ENCODE peak calls at places on chromosomes 1 and 21, in seven cellular contexts. C, F, Z, H, W, Y and A are unnamed samples.

GRCh38 chr21:30408782-30409494 is 13.1 kb downstream of the KRTAP13-1 start:
- DNase-seq in C (peak), F (peak), Z (no peak), H (peak), W (no peak), Y (peak), A (peak)

GRCh38 chr1:36553591-36554417 is 71.1 kb upstream of the CSF3R start:
- DNase-seq in C (peak), F (peak), Z (peak), H (peak), W (no peak), Y (peak), A (peak)

GRCh38 chr1:96487961-96488360 is 233.6 kb upstream of the PTBP2 start:
- DNase-seq in C (no peak), F (peak), Z (no peak), H (no peak), W (no peak), Y (no peak), A (no peak)

GRCh38 chr1:172938676-172939075 is 112.1 kb downstream of the TNFSF18 start:
- DNase-seq in C (no peak), F (no peak), Z (no peak), H (no peak), W (no peak), Y (no peak), A (no peak)

GRCh38 chr1:68120136-68120791 is 69.8 kb upstream of the DIRAS3 start:
- DNase-seq in C (peak), F (peak), Z (peak), H (peak), W (peak), Y (peak), A (peak)

GRCh38 chr1:25066253-25066652 is 136.2 kb upstream of the RUNX3 start:
- DNase-seq in C (no peak), F (no peak), Z (no peak), H (no peak), W (no peak), Y (no peak), A (no peak)

GRCh38 chr1:236535656-236536293 is 12.0 kb downstream of the LGALS8 start:
- DNase-seq in C (no peak), F (no peak), Z (no peak), H (no peak), W (no peak), Y (no peak), A (no peak)

GRCh38 chr21:45555251-45555556 is 13.0 kb upstream of the SLC19A1 start:
- DNase-seq in C (no peak), F (no peak), Z (no peak), H (no peak), W (no peak), Y (no peak), A (no peak)

GRCh38 chr21:43694437-43695079 is 24.4 kb upstream of the PDXK start:
- DNase-seq in C (no peak), F (no peak), Z (no peak), H (no peak), W (no peak), Y (no peak), A (no peak)

GRCh38 chr1:98077691-98078090 is 156.9 kb upstream of the DPYD start:
- DNase-seq in C (no peak), F (no peak), Z (no peak), H (no peak), W (no peak), Y (no peak), A (no peak)

GRCh38 chr1:25780318-25781129 is 19.5 kb upstream of the SELENON start:
- DNase-seq in C (peak), F (no peak), Z (no peak), H (no peak), W (no peak), Y (no peak), A (no peak)

GRCh38 chr1:34597877-34598514 is 156.9 kb upstream of the GJB5 start:
- DNase-seq in C (peak), F (peak), Z (peak), H (peak), W (peak), Y (peak), A (peak)

GRCh38 chr21:34807881-34808568 is 139.2 kb downstream of the CLIC6 start:
- DNase-seq in C (no peak), F (peak), Z (no peak), H (peak), W (peak), Y (peak), A (no peak)

GRCh38 chr1:89669445-89669844 is 36.5 kb downstream of the LRRC8C start:
- DNase-seq in C (no peak), F (no peak), Z (no peak), H (no peak), W (no peak), Y (no peak), A (no peak)

GRCh38 chr1:178818416-178818815 is 52.5 kb downstream of the ANGPTL1 start:
- DNase-seq in C (no peak), F (no peak), Z (no peak), H (peak), W (no peak), Y (no peak), A (no peak)

GRCh38 chr1:162680419-162681126 is 48.3 kb downstream of the DDR2 start:
- DNase-seq in C (no peak), F (no peak), Z (no peak), H (no peak), W (no peak), Y (peak), A (no peak)

GRCh38 chr1:51792864-51793263 is 85.7 kb downstream of the NRDC start:
- DNase-seq in C (no peak), F (no peak), Z (no peak), H (peak), W (no peak), Y (peak), A (no peak)

GRCh38 chr1:214135886-214136285 is 145.1 kb upstream of the SMYD2 start:
- DNase-seq in C (no peak), F (no peak), Z (no peak), H (no peak), W (no peak), Y (no peak), A (no peak)

GRCh38 chr21:43316156-43316845 is 110.6 kb downstream of the SIK1 start:
- DNase-seq in C (no peak), F (no peak), Z (no peak), H (no peak), W (no peak), Y (no peak), A (no peak)

GRCh38 chr1:176206006-176206960 is 803 bp downstream of the COP1 start:
- DNase-seq in C (peak), F (peak), Z (peak), H (peak), W (no peak), Y (peak), A (peak)

GRCh38 chr1:3320246-3321152 is 134.0 kb upstream of the ARHGEF16 start:
- DNase-seq in C (peak), F (peak), Z (no peak), H (peak), W (no peak), Y (no peak), A (peak)

GRCh38 chr1:112172294-112172882 is 182.9 kb upstream of the KCND3 start:
- DNase-seq in C (peak), F (peak), Z (no peak), H (no peak), W (no peak), Y (peak), A (peak)